ENCODE peak calls at places on chromosomes 16 and 17, in eight cellular contexts. I, Z, G, P, F, B, D and E are unnamed samples.

GRCh38 chr17:62724398-62725146 is 83.5 kb downstream of the MARCHF10 start:
- DNase-seq in B (no peak), P (no peak), D (no peak), I (no peak), F (no peak), Z (peak; percentile 90), G (no peak), E (no peak)

GRCh38 chr17:81966343-81967243 is 5.6 kb upstream of the NOTUM start:
- DNase-seq in D (no peak), F (peak; percentile 78), P (peak; percentile 41), G (peak; percentile 100), I (no peak), Z (no peak), B (peak; percentile 83), E (peak; percentile 88)

GRCh38 chr17:30323895-30324319 is 9.9 kb downstream of the TMIGD1 start:
- DNase-seq in G (no peak), Z (peak; percentile 61), P (no peak), F (no peak), B (no peak), I (peak; percentile 66), D (no peak), E (no peak)

GRCh38 chr17:82911822-82912221 is 72.0 kb upstream of the ZNF750 start:
- DNase-seq in D (no peak), B (no peak), G (no peak), Z (no peak), P (no peak), F (no peak), I (no peak), E (no peak)

GRCh38 chr17:65370669-65371126 is 190.8 kb downstream of the AXIN2 start:
- DNase-seq in F (no peak), P (no peak), I (no peak), Z (no peak), G (no peak), D (no peak), B (peak; percentile 6), E (no peak)

GRCh38 chr17:81684442-81684911 is 666 bp downstream of the HGS start:
- DNase-seq in D (no peak), B (peak; percentile 46), G (no peak), I (peak; percentile 41), P (no peak), F (no peak), Z (no peak), E (no peak)

GRCh38 chr16:77409311-77409710 is 25.5 kb downstream of the ADAMTS18 start:
- DNase-seq in B (no peak), Z (no peak), P (no peak), F (no peak), I (no peak), D (no peak), G (no peak), E (no peak)

GRCh38 chr17:65857713-65858112 is 296.3 kb upstream of the AXIN2 start:
- DNase-seq in P (no peak), D (no peak), Z (no peak), F (no peak), B (no peak), I (no peak), G (no peak), E (no peak)

GRCh38 chr17:45764479-45764878 is 19.6 kb upstream of the CRHR1 start:
- DNase-seq in F (no peak), G (no peak), Z (no peak), B (no peak), I (no peak), P (no peak), D (no peak), E (no peak)

GRCh38 chr17:45771473-45771959 is 12.6 kb upstream of the CRHR1 start:
- DNase-seq in G (no peak), P (no peak), Z (no peak), B (peak; percentile 33), D (no peak), F (no peak), I (no peak), E (no peak)

GRCh38 chr17:45770632-45771472 is 13.3 kb upstream of the CRHR1 start:
- DNase-seq in D (peak; percentile 73), F (no peak), Z (no peak), I (no peak), P (no peak), G (no peak), B (peak; percentile 87), E (no peak)

GRCh38 chr17:45763182-45763581 is 20.9 kb upstream of the CRHR1 start:
- DNase-seq in I (no peak), B (no peak), D (no peak), Z (no peak), F (no peak), P (no peak), G (no peak), E (no peak)

GRCh38 chr17:45768000-45768399 is 16.1 kb upstream of the CRHR1 start:
- DNase-seq in B (peak; percentile 74), Z (no peak), D (no peak), P (peak; percentile 79), G (no peak), I (no peak), F (no peak), E (no peak)
- H3K27me3 ChIP-seq in B (no peaks in the 10 kb centered on the region), Z (peaks cover 5% of the 10 kb centered on the region), D (peaks cover 35% of the 10 kb centered on the region), P (no peaks in the 10 kb centered on the region), G (peaks cover 23% of the 10 kb centered on the region), I (peaks cover 8% of the 10 kb centered on the region), F (peaks cover 97% of the 10 kb centered on the region), E (peaks cover 28% of the 10 kb centered on the region)

GRCh38 chr17:78403822-78404221 is 25.4 kb downstream of the PGS1 start:
- DNase-seq in G (no peak), P (no peak), I (no peak), B (no peak), D (no peak), Z (no peak), F (no peak), E (no peak)

GRCh38 chr17:78408476-78409020 is 30.1 kb downstream of the PGS1 start:
- DNase-seq in B (no peak), Z (no peak), G (no peak), P (peak; percentile 19), I (no peak), D (no peak), F (no peak), E (no peak)

GRCh38 chr17:78409191-78409621 is 30.8 kb downstream of the PGS1 start:
- DNase-seq in B (no peak), G (peak; percentile 72), P (no peak), Z (no peak), D (no peak), F (no peak), I (no peak), E (no peak)

GRCh38 chr17:78406396-78406795 is 27.9 kb downstream of the PGS1 start:
- DNase-seq in I (no peak), B (no peak), Z (no peak), P (no peak), F (no peak), D (no peak), G (no peak), E (no peak)

GRCh38 chr17:78407387-78407990 is 29.0 kb downstream of the PGS1 start:
- DNase-seq in G (peak; percentile 93), Z (peak; percentile 31), B (no peak), D (no peak), I (no peak), P (peak; percentile 42), F (no peak), E (no peak)
- H3K36me3 ChIP-seq in G (peaks cover 33% of the 10 kb centered on the region), Z (peaks cover 8% of the 10 kb centered on the region), B (peaks cover 18% of the 10 kb centered on the region), D (peaks cover 82% of the 10 kb centered on the region), I (peaks cover 19% of the 10 kb centered on the region), P (peaks cover 12% of the 10 kb centered on the region), F (peaks cover 41% of the 10 kb centered on the region), E (peaks cover 66% of the 10 kb centered on the region)

GRCh38 chr17:35493040-35493439 is 44.4 kb downstream of the SLFN12L start:
- DNase-seq in D (no peak), F (no peak), G (no peak), P (no peak), B (peak; percentile 74), Z (no peak), I (peak; percentile 11), E (no peak)

GRCh38 chr17:35499548-35499947 is 37.9 kb downstream of the SLFN12L start:
- DNase-seq in P (no peak), B (no peak), G (no peak), I (no peak), D (no peak), Z (no peak), F (no peak), E (no peak)

GRCh38 chr17:35496470-35497290 is 40.8 kb downstream of the SLFN12L start:
- DNase-seq in D (no peak), G (no peak), Z (no peak), I (no peak), P (no peak), B (peak; percentile 76), F (no peak), E (no peak)

DNA sequence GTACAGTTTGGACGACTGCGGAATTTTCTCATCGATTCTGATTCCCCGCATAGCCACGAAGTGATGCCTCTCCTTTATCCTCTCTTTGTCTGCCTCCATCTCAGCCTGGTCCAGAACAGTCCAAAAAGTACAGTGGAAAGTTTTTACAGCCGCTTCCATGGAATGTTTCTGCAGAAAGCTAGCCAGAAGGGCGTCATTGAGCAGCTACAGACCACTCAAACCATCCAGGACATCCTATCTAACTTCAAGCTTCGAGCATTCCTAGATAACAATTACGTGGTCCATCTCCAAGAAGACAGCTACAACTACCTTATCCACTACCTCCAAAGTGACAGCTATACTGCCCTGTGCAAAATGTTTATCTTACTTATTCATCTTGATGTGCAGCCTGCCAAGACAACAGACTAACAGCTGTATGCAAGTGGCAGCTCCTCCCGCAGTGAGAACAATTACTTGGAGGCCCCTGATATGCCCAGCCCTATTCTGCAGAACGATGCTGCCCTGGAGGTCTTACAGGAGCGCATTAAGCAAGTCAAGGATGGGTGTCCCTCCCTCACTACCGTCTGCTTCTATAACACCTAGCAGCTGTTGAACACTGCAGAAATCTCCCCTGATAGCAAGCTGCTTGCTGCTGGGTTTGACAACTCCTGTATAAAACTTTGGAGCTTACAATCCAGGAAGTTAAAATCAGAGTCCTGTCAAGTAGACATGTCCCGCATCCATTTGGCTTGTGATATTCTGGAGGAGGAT is 38.9 kb downstream of the SLFN12L start:
- DNase-seq in B (peak; percentile 22), I (no peak), F (no peak), Z (no peak), G (no peak), D (no peak), P (no peak), E (no peak)
- H3K27me3 ChIP-seq in B (peaks cover 95% of the 10 kb centered on the region), I (no peaks in the 10 kb centered on the region), F (peaks cover 86% of the 10 kb centered on the region), Z (peaks cover 37% of the 10 kb centered on the region), G (peaks cover 36% of the 10 kb centered on the region), D (peaks cover 80% of the 10 kb centered on the region), P (peaks cover 83% of the 10 kb centered on the region), E (peaks cover 79% of the 10 kb centered on the region)

GRCh38 chr16:30743690-30744089 is 4.5 kb upstream of the PHKG2 start:
- DNase-seq in P (no peak), Z (no peak), G (no peak), D (no peak), F (peak; percentile 55), I (no peak), B (no peak), E (no peak)

GRCh38 chr16:30738984-30739951 is 9.0 kb upstream of the PHKG2 start:
- DNase-seq in Z (no peak), P (no peak), B (no peak), I (no peak), D (no peak), G (no peak), F (no peak), E (no peak)

GRCh38 chr16:30740364-30741251 is 7.6 kb upstream of the PHKG2 start:
- DNase-seq in P (no peak), B (peak; percentile 72), G (no peak), Z (peak; percentile 98), I (no peak), D (no peak), F (peak; percentile 86), E (no peak)

GRCh38 chr16:30744146-30744545 is 4.1 kb upstream of the PHKG2 start:
- DNase-seq in I (no peak), Z (no peak), B (no peak), G (no peak), D (no peak), F (peak; percentile 33), P (no peak), E (no peak)

DNA sequence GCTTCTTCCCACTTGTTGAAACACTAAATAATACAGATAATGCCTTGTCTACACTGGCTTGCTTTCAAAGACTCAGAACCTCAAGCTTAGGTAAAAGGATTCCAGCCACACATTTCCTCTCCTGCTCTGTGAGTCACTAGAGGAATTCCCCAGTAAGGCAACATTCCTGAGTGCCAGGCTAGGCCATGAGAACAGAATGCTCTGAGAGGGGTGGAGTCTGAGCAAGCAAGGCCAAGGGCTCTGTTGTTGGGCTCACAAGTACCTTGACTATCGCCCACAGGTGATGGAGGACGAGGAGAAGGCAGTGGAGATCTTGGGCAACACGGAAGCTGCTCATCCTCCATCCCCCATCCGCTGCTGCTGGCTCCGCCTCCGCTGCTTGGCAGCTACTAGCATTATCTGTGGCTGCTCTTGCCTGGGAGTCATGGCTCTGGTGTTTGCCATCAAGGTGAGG is 6.7 kb upstream of the PHKG2 start:
- DNase-seq in I (peak; percentile 25), Z (peak; percentile 100), G (no peak), B (peak; percentile 60), P (peak; percentile 64), F (no peak), D (no peak), E (peak; percentile 65)
- H3K36me3 ChIP-seq in I (peaks cover 54% of the 10 kb centered on the region), Z (peaks cover 25% of the 10 kb centered on the region), G (peaks cover 56% of the 10 kb centered on the region), B (peaks cover 8% of the 10 kb centered on the region), P (peaks cover 35% of the 10 kb centered on the region), F (peaks cover 48% of the 10 kb centered on the region), D (peaks cover 87% of the 10 kb centered on the region), E (peaks cover 30% of the 10 kb centered on the region)